ENCODE peak calls at places on chromosomes 4 and X, in seven cellular contexts. One of them, this sample, is unnamed.

GRCh38 chrX:72126048-72126415 is 5.7 kb downstream of the RTL5 start:
- DNase-seq in cardiac fibroblast: peak; percentile 14
- DNase-seq in HFF-Myc: no peak
- DNase-seq in IMR-90: no peak
- DNase-seq in fibroblast of pulmonary artery: peak; percentile 25
- DNase-seq in CD4-positive, alpha-beta memory T cell: no peak
- DNase-seq in lower lobe of right lung: no peak
- DNase-seq in this sample: no peak

GRCh38 chr4:7769936-7770674 is 169.6 kb downstream of the AFAP1 start:
- DNase-seq in CD4-positive, alpha-beta memory T cell: no peak
- DNase-seq in HFF-Myc: no peak
- DNase-seq in lower lobe of right lung: no peak
- DNase-seq in IMR-90: peak; percentile 25
- DNase-seq in fibroblast of pulmonary artery: peak; percentile 51
- DNase-seq in cardiac fibroblast: peak; percentile 40
- DNase-seq in this sample: no peak

GRCh38 chr4:23084559-23085248 is 392.0 kb downstream of the GBA3 start:
- DNase-seq in cardiac fibroblast: no peak
- DNase-seq in lower lobe of right lung: no peak
- DNase-seq in fibroblast of pulmonary artery: no peak
- DNase-seq in HFF-Myc: no peak
- DNase-seq in CD4-positive, alpha-beta memory T cell: no peak
- DNase-seq in IMR-90: no peak
- DNase-seq in this sample: peak; percentile 77

GRCh38 chr4:48340276-48340904 is 939 bp upstream of the SLAIN2 start:
- DNase-seq in CD4-positive, alpha-beta memory T cell: no peak
- DNase-seq in fibroblast of pulmonary artery: peak; percentile 76
- DNase-seq in cardiac fibroblast: peak; percentile 82
- DNase-seq in IMR-90: peak; percentile 83
- DNase-seq in HFF-Myc: peak; percentile 37
- DNase-seq in lower lobe of right lung: peak; percentile 50
- DNase-seq in this sample: no peak

GRCh38 chr4:108620933-108621905 is 843 bp downstream of the RPL34 start:
- DNase-seq in lower lobe of right lung: no peak
- DNase-seq in IMR-90: peak; percentile 21
- DNase-seq in HFF-Myc: no peak
- DNase-seq in CD4-positive, alpha-beta memory T cell: no peak
- DNase-seq in fibroblast of pulmonary artery: no peak
- DNase-seq in cardiac fibroblast: peak; percentile 40
- DNase-seq in this sample: no peak

GRCh38 chr4:87120411-87121162 is 99.8 kb downstream of the KLHL8 start:
- DNase-seq in fibroblast of pulmonary artery: no peak
- DNase-seq in lower lobe of right lung: no peak
- DNase-seq in cardiac fibroblast: peak; percentile 77
- DNase-seq in CD4-positive, alpha-beta memory T cell: no peak
- DNase-seq in HFF-Myc: no peak
- DNase-seq in IMR-90: peak; percentile 87
- DNase-seq in this sample: no peak

GRCh38 chr4:164396439-164396838 is 357.5 kb upstream of the SMIM31 start:
- DNase-seq in IMR-90: no peak
- DNase-seq in CD4-positive, alpha-beta memory T cell: no peak
- DNase-seq in lower lobe of right lung: no peak
- DNase-seq in HFF-Myc: no peak
- DNase-seq in cardiac fibroblast: no peak
- DNase-seq in fibroblast of pulmonary artery: no peak
- DNase-seq in this sample: no peak

GRCh38 chr4:70583952-70584834 is 7.9 kb upstream of the AMBN start:
- DNase-seq in IMR-90: no peak
- DNase-seq in cardiac fibroblast: no peak
- DNase-seq in HFF-Myc: no peak
- DNase-seq in lower lobe of right lung: no peak
- DNase-seq in CD4-positive, alpha-beta memory T cell: no peak
- DNase-seq in fibroblast of pulmonary artery: no peak
- DNase-seq in this sample: peak; percentile 51

GRCh38 chrX:134971926-134972325 is 18.9 kb upstream of the SMIM10 start:
- DNase-seq in HFF-Myc: no peak
- DNase-seq in cardiac fibroblast: no peak
- DNase-seq in IMR-90: peak; percentile 42
- DNase-seq in lower lobe of right lung: no peak
- DNase-seq in CD4-positive, alpha-beta memory T cell: no peak
- DNase-seq in fibroblast of pulmonary artery: no peak
- DNase-seq in this sample: no peak

GRCh38 chr4:39526283-39526682 is 956 bp downstream of the UGDH start:
- DNase-seq in lower lobe of right lung: no peak
- DNase-seq in IMR-90: no peak
- DNase-seq in HFF-Myc: no peak
- DNase-seq in CD4-positive, alpha-beta memory T cell: no peak
- DNase-seq in cardiac fibroblast: no peak
- DNase-seq in fibroblast of pulmonary artery: no peak
- DNase-seq in this sample: no peak

GRCh38 chr4:39527296-39528055 is at the start of gene UGDH:
- DNase-seq in lower lobe of right lung: peak; percentile 98
- DNase-seq in fibroblast of pulmonary artery: peak; percentile 99
- DNase-seq in CD4-positive, alpha-beta memory T cell: peak; percentile 90
- DNase-seq in cardiac fibroblast: peak; percentile 98
- DNase-seq in IMR-90: peak; percentile 99
- DNase-seq in HFF-Myc: peak; percentile 91
- DNase-seq in this sample: peak; percentile 94

GRCh38 chr4:39526810-39527295 is 386 bp downstream of the UGDH start:
- DNase-seq in fibroblast of pulmonary artery: no peak
- DNase-seq in cardiac fibroblast: no peak
- DNase-seq in HFF-Myc: no peak
- DNase-seq in lower lobe of right lung: no peak
- DNase-seq in IMR-90: no peak
- DNase-seq in CD4-positive, alpha-beta memory T cell: peak; percentile 9
- DNase-seq in this sample: no peak

GRCh38 chr4:39522068-39522467 is 5.2 kb downstream of the UGDH start:
- DNase-seq in CD4-positive, alpha-beta memory T cell: no peak
- DNase-seq in lower lobe of right lung: no peak
- DNase-seq in fibroblast of pulmonary artery: no peak
- DNase-seq in cardiac fibroblast: no peak
- DNase-seq in IMR-90: no peak
- DNase-seq in HFF-Myc: no peak
- DNase-seq in this sample: no peak

GRCh38 chr4:39524420-39524957 is 2.8 kb downstream of the UGDH start:
- DNase-seq in lower lobe of right lung: no peak
- DNase-seq in cardiac fibroblast: no peak
- DNase-seq in HFF-Myc: no peak
- DNase-seq in CD4-positive, alpha-beta memory T cell: no peak
- DNase-seq in IMR-90: no peak
- DNase-seq in fibroblast of pulmonary artery: no peak
- DNase-seq in this sample: no peak
- H3K4me3 ChIP-seq in lower lobe of right lung: no peak overlapping the region
- H3K4me3 ChIP-seq in cardiac fibroblast: no peak overlapping the region
- H3K4me3 ChIP-seq in HFF-Myc: no peak overlapping the region
- H3K4me3 ChIP-seq in CD4-positive, alpha-beta memory T cell: no peak overlapping the region
- H3K4me3 ChIP-seq in IMR-90: no peak overlapping the region
- H3K4me3 ChIP-seq in fibroblast of pulmonary artery: no peak overlapping the region
- H3K4me3 ChIP-seq in this sample: no peak overlapping the region

GRCh38 chr4:20193522-20193902 is 58.2 kb upstream of the SLIT2 start:
- DNase-seq in lower lobe of right lung: no peak
- DNase-seq in fibroblast of pulmonary artery: peak; percentile 39
- DNase-seq in IMR-90: no peak
- DNase-seq in cardiac fibroblast: peak; percentile 40
- DNase-seq in CD4-positive, alpha-beta memory T cell: no peak
- DNase-seq in HFF-Myc: peak; percentile 11
- DNase-seq in this sample: no peak

GRCh38 chr4:20195071-20195885 is 56.4 kb upstream of the SLIT2 start:
- DNase-seq in IMR-90: peak; percentile 44
- DNase-seq in CD4-positive, alpha-beta memory T cell: no peak
- DNase-seq in cardiac fibroblast: peak; percentile 64
- DNase-seq in lower lobe of right lung: no peak
- DNase-seq in HFF-Myc: peak; percentile 64
- DNase-seq in fibroblast of pulmonary artery: peak; percentile 51
- DNase-seq in this sample: no peak

GRCh38 chr4:20194079-20195013 is 57.4 kb upstream of the SLIT2 start:
- DNase-seq in HFF-Myc: peak; percentile 52
- DNase-seq in fibroblast of pulmonary artery: peak; percentile 92
- DNase-seq in cardiac fibroblast: peak; percentile 91
- DNase-seq in IMR-90: peak; percentile 91
- DNase-seq in lower lobe of right lung: no peak
- DNase-seq in CD4-positive, alpha-beta memory T cell: no peak
- DNase-seq in this sample: no peak

GRCh38 chr4:20192754-20193521 is 58.8 kb upstream of the SLIT2 start:
- DNase-seq in fibroblast of pulmonary artery: peak; percentile 42
- DNase-seq in IMR-90: peak; percentile 59
- DNase-seq in cardiac fibroblast: peak; percentile 70
- DNase-seq in CD4-positive, alpha-beta memory T cell: no peak
- DNase-seq in lower lobe of right lung: no peak
- DNase-seq in HFF-Myc: peak; percentile 11
- DNase-seq in this sample: peak; percentile 63

DNA sequence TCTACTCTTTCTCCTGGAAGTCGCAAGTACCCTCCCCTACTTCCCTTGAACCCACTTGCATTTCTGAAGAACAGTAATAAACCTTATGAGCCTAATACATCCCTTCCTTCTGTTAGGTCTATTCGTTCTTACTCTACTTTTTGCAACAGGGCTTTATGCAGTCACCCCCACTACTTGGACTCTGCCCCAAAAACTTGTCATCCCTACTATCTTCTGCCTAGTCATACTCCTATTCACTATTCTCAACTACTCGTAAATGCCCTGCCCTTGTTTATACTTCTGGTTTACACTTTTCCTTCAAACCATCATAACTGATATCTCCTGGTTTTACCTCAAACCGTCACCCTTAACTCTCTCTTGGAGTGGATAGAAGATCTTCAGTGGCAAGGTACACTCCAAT is 55.2 kb upstream of the SLIT2 start:
- DNase-seq in CD4-positive, alpha-beta memory T cell: no peak
- DNase-seq in lower lobe of right lung: no peak
- DNase-seq in cardiac fibroblast: peak; percentile 62
- DNase-seq in IMR-90: peak; percentile 32
- DNase-seq in HFF-Myc: no peak
- DNase-seq in fibroblast of pulmonary artery: no peak
- DNase-seq in this sample: no peak
- H3K4me3 ChIP-seq in CD4-positive, alpha-beta memory T cell: no peak overlapping the region
- H3K4me3 ChIP-seq in lower lobe of right lung: no peak overlapping the region
- H3K4me3 ChIP-seq in cardiac fibroblast: no peak overlapping the region
- H3K4me3 ChIP-seq in IMR-90: no peak overlapping the region
- H3K4me3 ChIP-seq in HFF-Myc: no peak overlapping the region
- H3K4me3 ChIP-seq in fibroblast of pulmonary artery: no peak overlapping the region
- H3K4me3 ChIP-seq in this sample: no peak overlapping the region

GRCh38 chr4:126191536-126191935 is 876.8 kb downstream of the FAT4 start:
- DNase-seq in lower lobe of right lung: no peak
- DNase-seq in HFF-Myc: no peak
- DNase-seq in CD4-positive, alpha-beta memory T cell: no peak
- DNase-seq in IMR-90: no peak
- DNase-seq in cardiac fibroblast: no peak
- DNase-seq in fibroblast of pulmonary artery: no peak
- DNase-seq in this sample: no peak
- H3K4me3 ChIP-seq in lower lobe of right lung: no peak overlapping the region
- H3K4me3 ChIP-seq in HFF-Myc: no peak overlapping the region
- H3K4me3 ChIP-seq in CD4-positive, alpha-beta memory T cell: no peak overlapping the region
- H3K4me3 ChIP-seq in IMR-90: no peak overlapping the region
- H3K4me3 ChIP-seq in cardiac fibroblast: no peak overlapping the region
- H3K4me3 ChIP-seq in fibroblast of pulmonary artery: no peak overlapping the region
- H3K4me3 ChIP-seq in this sample: no peak overlapping the region

GRCh38 chrX:46305431-46305830 is 239.8 kb downstream of the ZNF674 start:
- DNase-seq in fibroblast of pulmonary artery: no peak
- DNase-seq in HFF-Myc: no peak
- DNase-seq in lower lobe of right lung: no peak
- DNase-seq in CD4-positive, alpha-beta memory T cell: no peak
- DNase-seq in cardiac fibroblast: no peak
- DNase-seq in IMR-90: no peak
- DNase-seq in this sample: no peak
- H3K4me3 ChIP-seq in fibroblast of pulmonary artery: no peak overlapping the region
- H3K4me3 ChIP-seq in HFF-Myc: no peak overlapping the region
- H3K4me3 ChIP-seq in lower lobe of right lung: no peak overlapping the region
- H3K4me3 ChIP-seq in CD4-positive, alpha-beta memory T cell: no peak overlapping the region
- H3K4me3 ChIP-seq in cardiac fibroblast: no peak overlapping the region
- H3K4me3 ChIP-seq in IMR-90: no peak overlapping the region
- H3K4me3 ChIP-seq in this sample: no peak overlapping the region

This sample was measured in kidney epithelial cell.